ENCODE peak calls at places on chromosomes 13 and 19, in four cellular contexts. P is fibroblast of villous mesenchyme, U is psoas muscle, D is NB4. V is an unnamed sample.

GRCh38 chr13:112692586-112692985 is 2.7 kb downstream of the ATP11A start:
- DNase-seq in D (no peak), P (no peak), U (no peak), V (no peak)

GRCh38 chr19:4057913-4058695 is 8.6 kb downstream of the ZBTB7A start:
- DNase-seq in U (peak), P (peak), D (peak), V (peak)

GRCh38 chr13:72808917-72809500 is 27.1 kb downstream of the PIBF1 start:
- DNase-seq in U (no peak), D (peak), P (peak), V (peak)

GRCh38 chr13:77033717-77034302 is 6.9 kb upstream of the FBXL3 start:
- DNase-seq in P (no peak), U (no peak), D (no peak), V (no peak)

GRCh38 chr19:1109032-1109541 is 5.3 kb downstream of the GPX4 start:
- DNase-seq in U (no peak), P (no peak), D (no peak), V (no peak)

GRCh38 chr13:87005511-87005910 is 665.7 kb upstream of the SLITRK5 start:
- DNase-seq in U (no peak), D (no peak), P (no peak), V (no peak)

GRCh38 chr19:10562609-10563008 is 3.2 kb downstream of the KRI1 start:
- DNase-seq in P (no peak), U (no peak), D (no peak), V (no peak)

GRCh38 chr13:54301085-54301484 is 1272.5 kb downstream of the OLFM4 start:
- DNase-seq in D (no peak), P (no peak), U (no peak), V (no peak)

GRCh38 chr13:46388846-46389245 is 1.8 kb upstream of the RUBCNL start:
- DNase-seq in D (no peak), P (no peak), U (no peak), V (no peak)

DNA sequence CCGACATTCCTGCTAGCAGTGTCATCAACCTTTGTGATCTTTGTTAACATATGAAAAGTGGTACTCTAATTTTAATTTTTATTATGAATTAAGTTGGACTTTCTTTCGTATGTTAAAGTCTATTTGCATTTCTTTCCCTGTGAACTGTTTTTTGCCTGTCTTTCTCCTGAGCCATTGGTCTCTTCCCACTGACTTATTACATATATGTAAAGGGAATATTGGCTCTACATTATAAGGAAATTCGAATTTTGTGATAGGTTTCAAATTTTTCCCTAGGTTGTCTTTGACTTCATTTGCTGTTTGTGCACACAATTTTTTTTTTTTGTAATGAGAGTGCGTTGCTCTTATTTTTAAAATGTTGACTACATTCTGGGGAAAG is 442 bp upstream of the CDC16 start:
- DNase-seq in P (no peak), U (no peak), D (no peak), V (no peak)
- H3K4me3 ChIP-seq in P (peak), U (peak), D (no peak), V (peak)

DNA sequence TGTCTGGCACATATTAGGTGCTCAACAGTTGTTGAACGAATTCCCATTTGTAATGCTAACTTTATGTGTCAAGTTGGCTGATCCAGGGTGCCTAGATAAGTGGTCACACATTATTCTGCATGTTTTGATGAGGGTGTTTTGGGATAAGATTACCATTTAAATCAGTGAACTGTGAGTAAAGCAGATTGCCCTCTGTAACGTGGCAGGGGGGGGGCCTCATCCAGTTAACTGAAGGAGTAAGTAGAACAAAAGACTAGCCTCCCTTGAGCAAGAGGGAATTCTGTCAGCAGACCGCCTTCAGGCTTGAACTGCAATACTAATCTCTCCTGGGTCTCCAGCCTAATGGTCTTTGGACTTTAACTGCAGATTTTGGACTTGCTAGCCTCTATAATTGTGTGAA is 4.1 kb upstream of the TEX30 start:
- DNase-seq in U (no peak), D (no peak), P (no peak), V (no peak)
- TF ChIP-seq CTCF in U (no peak), D (no peak), P (no peak), V (no peak)

DNA sequence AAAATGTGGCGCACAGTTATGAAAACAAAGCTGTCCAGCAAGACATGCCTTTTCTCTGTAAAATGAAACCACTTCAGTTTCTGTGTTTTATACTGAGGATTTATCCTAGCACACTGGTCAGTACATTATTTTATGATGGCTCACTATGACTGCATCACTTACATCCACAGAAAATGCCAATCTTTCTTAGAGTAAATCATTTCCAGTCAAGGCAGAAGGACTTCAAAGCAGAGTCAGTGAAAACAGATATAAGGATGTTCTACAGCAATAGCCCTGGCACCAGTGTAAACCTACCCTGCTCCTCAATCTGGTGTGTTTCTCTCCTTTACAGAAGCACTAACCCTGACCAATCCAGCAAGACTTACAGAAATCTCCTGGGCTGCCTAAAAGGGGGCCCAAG is 473.5 kb downstream of the GPC6 start:
- DNase-seq in D (no peak), U (no peak), P (no peak), V (no peak)
- H3K4me3 ChIP-seq in D (no peak), U (no peak), P (no peak), V (no peak)

GRCh38 chr13:79079351-79079839 is 326.7 kb downstream of the RBM26 start:
- DNase-seq in P (no peak), U (peak), D (no peak), V (no peak)
- TF ChIP-seq CTCF in P (no peak), U (no peak), D (no peak), V (no peak)

GRCh38 chr19:28021316-28022185 is 1191.4 kb downstream of the UQCRFS1 start:
- DNase-seq in P (no peak), U (no peak), D (no peak), V (no peak)
- H3K4me3 ChIP-seq in P (no peak), U (no peak), D (no peak), V (no peak)

V was measured in AG10803.